ENCODE peak calls at places on chromosomes 7 and 10, in four cellular contexts. I is spleen, X is sigmoid colon, R is GM23338. W is an unnamed sample.

GRCh38 chr7:13016633-13017324 is 329.3 kb downstream of the ARL4A start:
- DNase-seq in I (no peak), X (no peak), R (peak), W (no peak)

GRCh38 chr10:43822509-43823236 is 174.0 kb upstream of the ZNF32 start:
- DNase-seq in I (no peak), X (no peak), R (no peak), W (no peak)

GRCh38 chr10:85319150-85319549 is 990.8 kb downstream of the CCSER2 start:
- DNase-seq in I (no peak), X (no peak), R (no peak), W (no peak)

GRCh38 chr10:124886195-124886594 is 55.7 kb upstream of the ZRANB1 start:
- DNase-seq in I (no peak), X (no peak), R (no peak), W (no peak)

GRCh38 chr10:61078542-61078941 is 134.6 kb upstream of the RHOBTB1 start:
- DNase-seq in I (no peak), X (no peak), R (no peak), W (no peak)

GRCh38 chr7:143245123-143245522 is 18.1 kb upstream of the GSTK1 start:
- DNase-seq in I (no peak), X (no peak), R (no peak), W (no peak)

GRCh38 chr10:23314835-23315239 is 29.8 kb downstream of the C10orf67 start:
- DNase-seq in I (no peak), X (no peak), R (peak), W (no peak)

GRCh38 chr7:17526621-17527020 is 228.2 kb downstream of the AHR start:
- DNase-seq in I (no peak), X (no peak), R (no peak), W (no peak)

GRCh38 chr7:1113548-1113885 is 25.6 kb downstream of the GPER1 start:
- DNase-seq in I (peak), X (no peak), R (no peak), W (no peak)

GRCh38 chr7:105876091-105876963 is at the start of gene ATXN7L1:
- DNase-seq in I (peak), X (peak), R (peak), W (peak)

GRCh38 chr10:63468947-63469346 is 3.2 kb upstream of the JMJD1C start:
- DNase-seq in I (no peak), X (no peak), R (no peak), W (no peak)

GRCh38 chr10:30434273-30435067 is 486 bp downstream of the MAP3K8 start:
- DNase-seq in I (peak), X (peak), R (peak), W (peak)

DNA sequence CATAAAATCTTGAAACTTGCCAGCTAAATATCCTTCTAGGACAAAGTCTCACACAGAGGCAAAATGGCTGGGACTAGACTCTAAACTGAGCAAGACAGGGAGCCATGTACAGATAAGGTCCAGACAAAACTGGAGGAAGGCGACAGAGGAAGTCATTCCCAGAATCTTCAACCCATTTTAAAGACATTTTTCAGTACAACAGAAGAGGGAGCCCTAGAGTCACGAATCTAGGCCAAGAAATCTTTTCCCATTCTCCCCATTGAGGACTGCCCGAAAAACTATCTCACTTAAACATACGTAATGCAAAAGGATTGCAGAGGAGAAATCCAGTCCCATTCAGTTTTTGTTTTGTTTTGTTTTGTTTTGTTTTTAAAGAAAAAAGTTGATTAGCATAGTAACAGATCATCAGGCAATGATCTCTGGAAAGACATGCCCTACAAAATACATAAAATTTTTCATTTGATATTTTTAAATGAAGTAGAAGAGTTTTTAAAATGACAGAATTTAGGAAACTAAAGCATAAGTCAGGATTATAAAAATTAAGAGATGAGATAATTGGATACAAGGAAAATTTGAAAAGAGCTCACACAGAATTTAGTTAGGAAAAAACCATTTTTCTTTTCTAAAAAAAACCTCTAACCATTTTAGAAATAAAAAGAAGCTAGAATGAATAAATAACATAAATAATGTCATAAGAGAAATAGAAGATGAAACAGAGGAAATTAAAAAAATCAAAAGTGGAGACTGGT is 16.9 kb upstream of the PRF1 start:
- DNase-seq in I (no peak), X (no peak), R (peak), W (no peak)
- TF ChIP-seq CTCF in I (no peak), X (no peak), R (peak), W (no peak)

DNA sequence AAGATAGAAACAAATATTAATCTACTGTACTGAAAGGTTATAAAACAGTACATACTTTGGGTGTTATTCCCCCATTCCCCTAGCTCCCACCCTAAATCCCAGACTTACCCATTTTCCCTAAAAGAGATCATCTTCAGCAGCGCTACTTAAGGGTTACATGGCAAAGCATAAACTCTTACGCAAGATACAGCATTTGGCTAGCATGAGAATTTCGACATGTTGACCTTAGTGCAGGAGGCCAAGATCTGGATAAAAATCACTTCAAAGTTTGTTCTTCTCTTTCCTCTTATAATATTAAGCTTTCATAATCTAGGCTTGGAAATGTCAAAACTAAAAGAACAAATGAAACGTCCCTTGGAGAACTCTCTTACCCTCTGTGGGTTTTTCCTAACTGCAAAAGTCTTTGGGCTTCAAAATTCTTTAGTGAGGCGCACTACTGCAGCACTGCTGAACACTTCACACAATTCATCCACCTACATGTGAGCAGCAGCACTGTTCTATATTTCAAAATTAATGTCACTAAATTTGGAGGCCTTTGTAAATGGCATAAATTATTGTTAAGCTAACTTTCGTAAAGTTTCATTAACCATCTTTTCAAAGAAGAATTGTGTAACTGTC is 59.5 kb upstream of the PDLIM1 start:
- DNase-seq in I (no peak), X (no peak), R (no peak), W (no peak)
- TF ChIP-seq POLR2AphosphoS5 in I (no peak), X (peak), R (no peak), W (no peak)

GRCh38 chr7:24980695-24981543 is 941 bp upstream of the OSBPL3 start:
- DNase-seq in I (peak), X (peak), R (peak), W (peak)
- TF ChIP-seq CTCF in I (no peak), X (no peak), R (no peak), W (no peak)

DNA sequence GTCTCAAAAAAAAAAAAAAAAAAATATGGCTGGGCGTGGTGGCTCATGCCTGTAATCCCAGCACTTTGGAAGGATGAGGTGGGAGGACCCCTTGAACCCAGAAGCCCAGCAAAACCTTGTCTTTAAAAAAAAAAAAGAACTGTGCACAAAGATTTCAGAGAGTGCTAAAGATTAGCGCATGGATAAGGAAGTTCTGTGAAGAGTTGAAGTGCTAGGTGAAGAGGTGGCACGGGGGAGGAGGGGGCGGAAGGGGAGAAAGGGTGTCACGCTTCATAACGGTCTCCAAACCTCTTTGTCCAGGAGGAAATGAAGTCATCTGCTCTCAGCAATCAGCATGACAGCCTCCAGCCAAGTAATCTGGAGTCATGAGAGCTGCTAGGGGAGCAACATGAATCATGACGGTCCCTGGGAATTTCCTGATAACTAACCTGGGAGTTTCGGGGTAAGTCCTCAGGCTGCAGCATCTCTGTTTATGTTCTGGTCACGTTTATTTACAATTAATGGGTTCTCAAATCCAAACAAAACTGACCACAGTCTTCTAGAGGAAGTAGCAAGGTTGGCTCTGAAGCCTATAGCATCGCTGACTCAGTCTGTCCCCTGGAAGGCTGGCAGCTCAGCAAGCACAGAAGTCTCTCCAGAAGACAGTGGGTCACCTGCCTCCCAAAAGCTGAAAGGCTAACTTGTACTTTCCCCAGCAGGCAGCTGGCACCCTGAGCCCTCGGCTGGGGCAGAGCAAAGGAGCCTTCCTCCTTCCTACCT is 1.9 kb upstream of the PLAU start:
- DNase-seq in I (no peak), X (peak), R (no peak), W (peak)
- TF ChIP-seq POLR2AphosphoS5 in I (no peak), X (peak), R (no peak), W (peak)

GRCh38 chr10:116808706-116809105 is 40.6 kb upstream of the ENO4 start:
- DNase-seq in I (no peak), X (peak), R (no peak), W (no peak)

GRCh38 chr10:116811691-116812090 is 37.6 kb upstream of the ENO4 start:
- DNase-seq in I (no peak), X (no peak), R (no peak), W (no peak)

GRCh38 chr10:116810895-116811294 is 38.4 kb upstream of the ENO4 start:
- DNase-seq in I (no peak), X (peak), R (no peak), W (no peak)

GRCh38 chr10:116809528-116810500 is 39.5 kb upstream of the ENO4 start:
- DNase-seq in I (no peak), X (peak), R (peak), W (no peak)
- TF ChIP-seq CTCF in I (no peak), X (no peak), R (peak), W (no peak)

GRCh38 chr10:131905279-131905595 is 4.4 kb downstream of the PPP2R2D start:
- DNase-seq in I (peak), X (peak), R (no peak), W (no peak)
- TF ChIP-seq POLR2AphosphoS5 in I (no peak), X (no peak), R (no peak), W (no peak)

W was measured in upper lobe of left lung.